ENCODE peak calls at places on chromosomes 7 and 10, in five cellular contexts. H is WTC11, T is K562, O is HepG2, E is GM12878. G is an unnamed sample.

GRCh38 chr10:79061441-79062315 is 7.1 kb upstream of the ZMIZ1 start:
- DNase-seq in E (no peak), O (no peak), H (no peak), T (no peak), G (no peak)

GRCh38 chr7:96991850-96992623 is 13.3 kb upstream of the DLX6 start:
- DNase-seq in O (no peak), H (no peak), T (no peak), E (no peak), G (no peak)

GRCh38 chr10:47371629-47372485 is 12.2 kb downstream of the ZNF488 start:
- DNase-seq in E (no peak), O (no peak), H (no peak), T (no peak), G (no peak)

GRCh38 chr10:112951349-112952281 is 1.6 kb downstream of the TCF7L2 start:
- DNase-seq in E (no peak), O (peak), H (peak), T (peak), G (peak)

GRCh38 chr7:132815696-132816334 is 239.5 kb upstream of the PLXNA4 start:
- DNase-seq in T (peak), H (no peak), O (no peak), E (no peak), G (no peak)

GRCh38 chr10:23533212-23533611 is 94.3 kb downstream of the OTUD1 start:
- DNase-seq in O (no peak), H (no peak), E (no peak), T (no peak), G (no peak)

GRCh38 chr7:1848013-1848640 is 178.1 kb downstream of the ELFN1 start:
- DNase-seq in T (no peak), H (peak), E (no peak), O (no peak), G (no peak)

GRCh38 chr10:96614515-96614914 is 27.7 kb upstream of the TM9SF3 start:
- DNase-seq in O (peak), T (peak), H (no peak), E (no peak), G (peak)

GRCh38 chr7:89849052-89849451 is 305.2 kb upstream of the STEAP1 start:
- DNase-seq in H (no peak), E (no peak), T (no peak), O (no peak), G (no peak)

GRCh38 chr7:79403879-79404278 is 49.6 kb downstream of the MAGI2 start:
- DNase-seq in T (no peak), E (no peak), H (no peak), O (no peak), G (no peak)

GRCh38 chr7:149883452-149883861 is 9.7 kb downstream of the ATP6V0E2 start:
- DNase-seq in E (no peak), T (peak), H (peak), O (peak), G (peak)

GRCh38 chr7:102313997-102314780 is 27.5 kb downstream of the SH2B2 start:
- DNase-seq in E (no peak), O (no peak), T (no peak), H (no peak), G (no peak)

GRCh38 chr10:99906470-99906869 is 103.3 kb downstream of the DNMBP start:
- DNase-seq in H (no peak), O (no peak), E (no peak), T (peak), G (peak)

GRCh38 chr7:130879191-130879590 is 145.2 kb upstream of the KLF14 start:
- DNase-seq in H (no peak), E (no peak), T (no peak), O (no peak), G (no peak)

GRCh38 chr10:51230828-51231227 is 156.5 kb downstream of the PRKG1 start:
- DNase-seq in E (no peak), T (no peak), O (no peak), H (no peak), G (no peak)

GRCh38 chr10:71621783-71622526 is 97.6 kb downstream of the C10orf105 start:
- DNase-seq in H (no peak), O (peak), T (peak), E (no peak), G (no peak)

GRCh38 chr10:59906417-59907202 is at the start of gene CCDC6:
- DNase-seq in E (no peak), O (peak), T (peak), H (peak), G (peak)

GRCh38 chr7:32023353-32023752 is 46.9 kb downstream of the PDE1C start:
- DNase-seq in E (no peak), H (no peak), O (no peak), T (no peak), G (no peak)

DNA sequence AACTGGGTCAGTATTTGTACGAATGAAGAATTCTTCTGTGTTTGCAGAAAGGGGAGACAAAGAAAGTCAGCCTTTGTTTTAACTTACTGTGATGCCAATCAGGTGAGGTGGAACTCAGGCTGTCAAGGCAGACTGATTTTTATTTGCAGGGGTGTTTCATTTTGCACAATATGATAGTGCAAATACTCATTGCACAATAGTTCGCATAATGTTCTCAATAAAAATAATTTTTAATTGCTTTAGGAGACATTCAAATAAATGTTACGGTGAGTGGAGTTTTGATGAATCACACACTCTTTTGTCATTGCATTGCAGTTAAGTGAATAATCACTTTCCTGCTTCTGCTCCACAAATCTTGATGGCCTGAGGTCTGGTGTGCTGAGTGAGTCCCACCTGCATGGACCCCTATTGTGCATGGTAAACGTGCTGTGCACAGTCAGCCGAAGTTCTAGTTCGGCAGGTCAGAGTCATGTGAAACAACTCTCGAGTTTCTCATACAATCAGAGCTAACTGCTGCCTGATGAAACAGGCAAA is 141.3 kb upstream of the FZD8 start:
- DNase-seq in E (no peak), H (no peak), T (no peak), O (no peak), G (peak)
- TF ChIP-seq ESRRA in E (no peak), H (no peak), T (no peak), O (no peak), G (no peak)

GRCh38 chr10:119651514-119652327 is 541 bp downstream of the BAG3 start:
- DNase-seq in H (no peak), T (peak), E (no peak), O (no peak), G (no peak)

GRCh38 chr10:119654540-119654939 is 3.4 kb downstream of the BAG3 start:
- DNase-seq in H (no peak), E (no peak), O (peak), T (no peak), G (peak)

GRCh38 chr10:119652361-119652760 is 1.2 kb downstream of the BAG3 start:
- DNase-seq in E (no peak), T (peak), H (no peak), O (peak), G (peak)

GRCh38 chr10:119650692-119651513 is at the start of gene BAG3:
- DNase-seq in T (peak), E (no peak), H (peak), O (peak), G (peak)

GRCh38 chr10:119653209-119653608 is 2.0 kb downstream of the BAG3 start:
- DNase-seq in E (no peak), H (no peak), O (no peak), T (no peak), G (no peak)
- TF ChIP-seq ESRRA in E (no peak), H (no peak), O (no peak), T (no peak), G (no peak)

GRCh38 chr7:111753968-111754367 is 191.7 kb upstream of the IMMP2L start:
- DNase-seq in H (no peak), O (no peak), E (no peak), T (no peak), G (no peak)
- TF ChIP-seq ESRRA in H (no peak), O (no peak), E (no peak), T (no peak), G (no peak)

GRCh38 chr10:80292607-80293239 is 3.3 kb upstream of the MAT1A start:
- DNase-seq in H (no peak), T (no peak), E (no peak), O (peak), G (no peak)

GRCh38 chr10:80284522-80284921 is 4.9 kb downstream of the MAT1A start:
- DNase-seq in H (no peak), O (no peak), T (no peak), E (no peak), G (no peak)

GRCh38 chr10:80288849-80289248 is 609 bp downstream of the MAT1A start:
- DNase-seq in H (no peak), E (no peak), T (no peak), O (no peak), G (no peak)

GRCh38 chr10:80290474-80291220 is 1.2 kb upstream of the MAT1A start:
- DNase-seq in O (peak), E (no peak), T (no peak), H (no peak), G (no peak)

GRCh38 chr10:80289451-80290287 is at the start of gene MAT1A:
- DNase-seq in O (peak), H (no peak), E (no peak), T (peak), G (no peak)
- TF ChIP-seq ESRRA in O (no peak), H (no peak), E (no peak), T (no peak), G (no peak)

DNA sequence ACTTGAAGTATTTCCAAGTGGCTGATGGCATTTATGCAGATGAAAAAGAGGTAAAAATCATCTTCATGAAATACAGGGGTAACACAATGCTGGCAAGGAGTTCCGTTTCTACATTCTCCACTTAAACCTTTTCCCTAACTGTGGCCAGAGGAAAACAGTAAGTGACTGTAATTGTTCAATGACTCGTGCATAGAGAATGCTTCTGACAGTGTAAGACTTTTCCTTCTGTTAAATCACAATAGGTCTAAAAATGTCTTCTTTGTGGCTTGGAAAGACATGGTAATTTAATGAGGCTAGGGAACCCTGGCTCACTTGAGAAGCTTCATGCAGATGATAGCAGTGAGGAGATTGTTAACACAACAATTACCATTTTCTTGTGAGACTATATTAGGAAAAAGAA is 50.3 kb upstream of the RSU1 start:
- DNase-seq in E (no peak), H (no peak), O (no peak), T (no peak), G (no peak)
- TF ChIP-seq ESRRA in E (no peak), H (no peak), O (no peak), T (no peak), G (no peak)

DNA sequence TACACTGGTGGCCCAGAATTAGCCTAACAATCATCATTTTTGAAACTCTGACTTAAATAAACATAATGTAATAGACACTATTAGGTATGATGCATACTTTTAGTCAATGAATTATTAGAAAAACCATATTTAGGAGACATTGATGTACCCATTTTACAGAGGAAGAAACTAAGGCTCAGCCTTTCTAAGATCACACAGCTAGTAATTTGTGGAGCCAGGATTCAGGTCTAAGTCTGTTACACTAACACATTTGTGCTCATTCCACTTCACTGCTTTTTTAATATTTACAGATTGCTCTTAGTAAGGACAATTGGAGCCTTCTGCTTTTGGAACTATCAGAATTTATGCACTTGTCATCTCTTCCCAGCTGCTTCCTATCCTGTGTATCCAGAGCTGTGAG is 8.9 kb downstream of the CFAP43 start:
- DNase-seq in T (no peak), E (no peak), O (no peak), H (no peak), G (no peak)
- TF ChIP-seq ESRRA in T (no peak), E (no peak), O (no peak), H (no peak), G (no peak)

DNA sequence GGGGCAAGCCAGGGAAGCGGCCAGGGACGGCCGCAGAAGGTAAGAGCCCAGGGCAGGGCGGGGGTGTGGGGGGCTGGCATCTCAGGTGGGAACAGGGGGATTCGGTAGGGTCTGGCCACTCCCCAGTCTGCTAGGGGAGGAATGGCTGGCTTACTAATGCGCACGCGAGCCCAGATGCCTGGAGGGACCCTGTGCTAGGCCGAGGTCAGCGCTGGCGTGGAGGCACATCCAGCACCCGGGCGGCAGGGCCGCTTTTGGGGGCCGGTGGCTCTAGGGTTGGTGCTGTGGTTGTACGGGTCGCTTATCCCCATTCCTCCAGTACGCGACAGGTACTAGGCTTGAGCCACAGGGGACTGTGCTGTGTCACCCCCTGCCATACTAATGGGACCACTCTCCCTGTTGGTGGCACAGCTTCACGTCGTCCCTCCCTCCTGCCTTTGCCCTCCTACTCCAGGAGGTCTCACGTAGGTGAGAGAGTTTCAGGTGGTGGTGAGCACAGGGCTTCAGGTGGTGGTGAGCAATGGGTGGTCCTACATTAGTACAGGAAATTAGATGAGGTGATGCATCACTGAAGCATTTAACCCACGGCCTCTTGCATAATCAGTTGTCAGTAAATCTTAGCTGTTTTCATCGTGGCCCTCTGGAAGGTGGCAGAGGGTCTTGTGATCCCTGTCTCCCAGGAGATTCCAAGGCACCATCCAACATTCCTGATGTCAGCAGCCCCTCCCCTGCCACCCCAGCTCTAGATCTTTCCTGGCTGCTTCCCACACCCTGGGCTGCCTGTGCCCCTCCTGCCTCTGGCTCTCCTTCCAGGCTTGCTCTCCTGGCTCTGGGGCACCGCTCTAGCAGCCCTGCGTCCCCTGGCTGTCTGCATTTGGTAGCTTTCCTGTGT is 981 bp downstream of the AEBP1 start:
- DNase-seq in O (no peak), T (no peak), E (no peak), H (peak), G (no peak)
- TF ChIP-seq ESRRA in O (no peak), T (no peak), E (no peak), H (no peak), G (no peak)

GRCh38 chr7:142485617-142486226 is 227.9 kb upstream of the PRSS58 start:
- DNase-seq in O (no peak), E (no peak), H (peak), T (peak), G (no peak)

GRCh38 chr7:142487124-142487523 is 229.3 kb upstream of the PRSS58 start:
- DNase-seq in T (no peak), H (no peak), E (no peak), O (no peak), G (no peak)

GRCh38 chr7:142483659-142484317 is 225.9 kb upstream of the PRSS58 start:
- DNase-seq in O (no peak), E (no peak), T (no peak), H (no peak), G (no peak)

GRCh38 chr7:142481548-142481947 is 223.7 kb upstream of the PRSS58 start:
- DNase-seq in H (no peak), O (no peak), E (no peak), T (no peak), G (no peak)

DNA sequence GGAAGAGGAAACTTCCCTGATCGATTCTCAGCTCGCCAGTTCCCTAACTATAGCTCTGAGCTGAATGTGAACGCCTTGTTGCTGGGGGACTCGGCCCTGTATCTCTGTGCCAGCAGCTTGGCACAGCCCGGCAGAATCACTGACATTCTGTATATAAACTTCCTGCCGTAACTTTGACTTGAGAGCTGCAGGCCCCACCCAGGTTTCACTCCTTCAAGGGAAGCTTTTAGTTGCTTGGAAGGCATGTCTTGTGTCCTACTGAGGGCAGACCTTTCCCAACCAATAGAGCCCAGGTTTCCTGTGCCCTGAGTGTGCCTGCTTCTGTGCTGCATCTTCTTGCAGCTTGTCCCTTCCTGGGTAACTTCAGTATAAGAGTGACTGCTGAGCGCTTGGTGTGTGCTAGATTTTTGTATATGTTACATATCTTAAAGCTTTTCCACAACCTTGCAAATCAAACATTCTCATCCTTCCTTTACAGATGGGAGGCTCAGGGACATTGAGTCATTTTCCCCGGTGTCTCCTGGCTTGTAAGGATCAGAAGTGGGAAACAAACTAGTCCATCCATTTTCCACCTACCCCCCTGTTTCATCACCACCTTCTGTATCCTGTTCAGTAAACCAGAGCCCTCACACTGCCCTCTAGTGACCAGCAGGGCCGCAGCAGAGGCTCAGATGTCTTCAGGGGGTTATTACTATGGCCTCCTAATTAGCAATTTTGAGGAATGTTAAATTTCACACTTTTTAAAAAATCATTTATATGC is 225.2 kb upstream of the PRSS58 start:
- DNase-seq in O (peak), T (peak), E (no peak), H (peak), G (peak)
- TF ChIP-seq ESRRA in O (no peak), T (no peak), E (no peak), H (no peak), G (no peak)

DNA sequence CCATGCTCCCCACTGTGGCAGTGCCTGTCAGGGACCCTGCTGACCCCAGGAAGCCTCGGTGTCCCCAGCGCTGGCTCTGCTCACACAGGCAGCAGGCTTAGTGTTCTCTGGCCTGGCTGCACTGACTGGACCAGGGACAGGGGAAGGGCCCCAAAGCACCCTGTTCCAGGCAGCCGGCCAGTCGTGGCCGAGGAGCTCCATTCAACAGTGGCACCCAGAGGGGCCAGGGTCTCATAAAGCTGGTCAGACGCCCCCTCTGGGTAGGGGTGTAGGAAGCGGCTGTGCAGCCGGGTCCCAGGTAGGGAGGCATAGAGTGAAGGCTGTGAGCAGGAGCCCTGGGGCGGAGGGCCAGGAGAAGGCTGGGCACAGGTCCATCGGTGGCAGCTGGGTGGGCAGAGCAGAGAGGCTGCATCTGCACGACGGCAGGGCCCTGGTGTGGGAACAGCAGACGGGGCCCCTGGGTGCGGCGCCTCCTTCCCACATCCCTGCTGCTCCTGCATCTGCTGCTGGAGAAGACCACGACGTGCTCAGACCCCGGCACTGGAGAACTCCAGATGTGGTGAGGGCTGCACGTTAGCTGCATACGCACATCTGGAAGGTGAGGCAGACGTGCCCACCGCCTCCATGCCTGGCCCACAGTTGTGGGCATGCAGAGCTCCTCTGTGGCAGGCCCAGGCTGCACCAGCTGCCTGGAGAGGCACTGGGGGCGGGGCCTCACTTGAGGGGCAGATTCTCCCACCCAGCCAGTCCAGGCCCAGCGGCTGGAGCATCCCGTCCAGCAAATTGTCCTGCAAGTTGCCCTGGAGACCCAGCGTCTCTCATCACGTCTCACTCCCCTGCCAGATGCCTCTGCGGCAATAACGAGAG is 25.1 kb downstream of the MNX1 start:
- DNase-seq in O (no peak), E (no peak), T (no peak), H (no peak), G (no peak)
- TF ChIP-seq ESRRA in O (no peak), E (no peak), T (no peak), H (no peak), G (no peak)

G was measured in A549.